ENCODE peak calls at places on chromosome 18, in five cellular contexts. F is tibial nerve; I is MM.1S; Q is WERI-Rb-1; K is effector memory CD4-positive, alpha-beta T cell. S is an unnamed sample. For H3K9me3, the result is how much of the 10 kb centered on the place peaks cover.

GRCh38 chr18:54802178-54802577 is 26.1 kb upstream of the RAB27B start:
- DNase-seq in I (no peak), Q (no peak), F (no peak), K (no peak), S (no peak)

GRCh38 chr18:63079114-63079513 is 240.5 kb downstream of the BCL2 start:
- DNase-seq in I (peak), K (no peak), Q (no peak), F (no peak), S (peak)

GRCh38 chr18:48493856-48494255 is 45.0 kb upstream of the CTIF start:
- DNase-seq in Q (no peak), I (no peak), F (no peak), K (no peak), S (no peak)

GRCh38 chr18:61865466-61866165 is 27.2 kb downstream of the RNF152 start:
- DNase-seq in Q (no peak), K (no peak), I (no peak), F (no peak), S (no peak)

GRCh38 chr18:61896767-61897166 is 4.0 kb upstream of the RNF152 start:
- DNase-seq in K (no peak), I (no peak), Q (peak), F (no peak), S (peak)

GRCh38 chr18:49023281-49023937 is 72.6 kb upstream of the SMAD7 start:
- DNase-seq in F (no peak), I (no peak), Q (peak), K (no peak), S (no peak)

GRCh38 chr18:74994502-74995403 is 214.2 kb downstream of the PTGR3 start:
- DNase-seq in K (no peak), F (no peak), I (no peak), Q (no peak), S (peak)

GRCh38 chr18:12377556-12378553 is 828 bp upstream of the AFG3L2 start:
- DNase-seq in F (no peak), K (no peak), I (no peak), Q (no peak), S (no peak)

GRCh38 chr18:35153609-35154273 is 87.1 kb upstream of the ZNF397 start:
- DNase-seq in I (no peak), Q (no peak), F (no peak), K (no peak), S (no peak)

GRCh38 chr18:49207373-49207772 is 253.1 kb downstream of the DYM start:
- DNase-seq in F (no peak), Q (no peak), I (no peak), K (no peak), S (peak)

GRCh38 chr18:28332071-28332470 is 155.1 kb upstream of the CDH2 start:
- DNase-seq in F (no peak), Q (no peak), I (no peak), K (no peak), S (no peak)

GRCh38 chr18:56574827-56575226 is 63.6 kb downstream of the TXNL1 start:
- DNase-seq in I (no peak), F (no peak), Q (no peak), K (no peak), S (no peak)

GRCh38 chr18:50138181-50139064 is 56.5 kb downstream of the MYO5B start:
- DNase-seq in I (no peak), Q (no peak), K (no peak), F (no peak), S (peak)

GRCh38 chr18:49031511-49032188 is 80.9 kb upstream of the SMAD7 start:
- DNase-seq in Q (no peak), F (no peak), K (no peak), I (no peak), S (no peak)

DNA sequence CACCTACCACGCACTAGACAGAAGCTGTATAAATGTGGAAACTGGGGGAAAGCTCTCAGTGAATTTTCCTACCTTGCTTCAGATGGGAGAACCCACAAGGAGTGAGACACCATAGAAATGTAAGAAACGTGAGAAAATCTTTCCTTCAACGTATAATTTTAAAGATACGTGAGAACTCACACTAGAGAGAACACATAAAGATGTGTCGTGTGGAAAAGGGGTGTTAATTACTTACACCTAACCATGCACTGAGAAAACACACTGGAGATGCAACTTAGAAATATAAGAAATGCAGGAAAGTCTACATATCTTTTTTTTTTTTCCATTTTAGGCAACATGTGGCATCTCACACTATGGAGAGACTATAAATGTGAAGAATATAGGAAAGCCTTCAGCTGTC is 352.9 kb upstream of the NETO1 start:
- DNase-seq in K (no peak), I (no peak), F (no peak), Q (no peak), S (no peak)
- H3K9me3 ChIP-seq in K (under half), I (under half), F (under half), Q (under half), S (under half)

GRCh38 chr18:79738041-79738461 is 58.4 kb downstream of the CTDP1 start:
- DNase-seq in Q (peak), I (no peak), K (no peak), F (no peak), S (no peak)

GRCh38 chr18:79736846-79737245 is 57.2 kb downstream of the CTDP1 start:
- DNase-seq in K (no peak), F (no peak), I (no peak), Q (no peak), S (no peak)

GRCh38 chr18:79737426-79737825 is 57.8 kb downstream of the CTDP1 start:
- DNase-seq in K (no peak), F (no peak), Q (peak), I (no peak), S (no peak)

GRCh38 chr18:79735071-79735980 is 55.7 kb downstream of the CTDP1 start:
- DNase-seq in I (no peak), F (no peak), Q (no peak), K (no peak), S (no peak)

GRCh38 chr18:79736230-79736629 is 56.6 kb downstream of the CTDP1 start:
- DNase-seq in K (no peak), F (no peak), I (no peak), Q (no peak), S (no peak)
- H3K9me3 ChIP-seq in K (under half), F (under half), I (under half), Q (under half), S (under half)

GRCh38 chr18:41315134-41315533 is 639.9 kb upstream of the PIK3C3 start:
- DNase-seq in Q (no peak), K (no peak), I (no peak), F (no peak), S (no peak)
- H3K9me3 ChIP-seq in Q (under half), K (under half), I (under half), F (under half), S (under half)

DNA sequence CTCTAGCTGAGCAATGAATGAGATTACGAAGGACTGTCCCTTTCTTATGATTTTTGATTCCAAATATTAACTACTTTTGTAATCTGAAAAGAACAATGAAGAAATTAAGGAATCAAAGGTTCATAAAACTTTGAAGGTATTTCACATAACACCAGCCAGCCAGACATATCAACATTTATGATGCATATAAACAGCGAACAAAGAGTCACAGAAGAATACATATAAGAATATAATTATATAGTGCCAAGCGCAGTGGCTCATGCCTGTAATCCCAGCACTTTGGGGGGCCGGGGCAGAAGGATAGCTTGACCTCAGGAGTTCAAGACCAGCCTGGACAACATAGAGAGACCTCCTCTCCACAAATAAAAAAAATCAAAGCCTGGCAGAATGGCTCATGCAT is 34.1 kb downstream of the PIAS2 start:
- DNase-seq in I (no peak), F (no peak), Q (no peak), K (no peak), S (no peak)
- H3K9me3 ChIP-seq in I (under half), F (under half), Q (under half), K (under half), S (under half)

GRCh38 chr18:33906046-33906445 is 318.7 kb downstream of the NOL4 start:
- DNase-seq in F (no peak), K (no peak), Q (no peak), I (no peak), S (no peak)
- H3K9me3 ChIP-seq in F (under half), K (under half), Q (under half), I (under half), S (under half)

DNA sequence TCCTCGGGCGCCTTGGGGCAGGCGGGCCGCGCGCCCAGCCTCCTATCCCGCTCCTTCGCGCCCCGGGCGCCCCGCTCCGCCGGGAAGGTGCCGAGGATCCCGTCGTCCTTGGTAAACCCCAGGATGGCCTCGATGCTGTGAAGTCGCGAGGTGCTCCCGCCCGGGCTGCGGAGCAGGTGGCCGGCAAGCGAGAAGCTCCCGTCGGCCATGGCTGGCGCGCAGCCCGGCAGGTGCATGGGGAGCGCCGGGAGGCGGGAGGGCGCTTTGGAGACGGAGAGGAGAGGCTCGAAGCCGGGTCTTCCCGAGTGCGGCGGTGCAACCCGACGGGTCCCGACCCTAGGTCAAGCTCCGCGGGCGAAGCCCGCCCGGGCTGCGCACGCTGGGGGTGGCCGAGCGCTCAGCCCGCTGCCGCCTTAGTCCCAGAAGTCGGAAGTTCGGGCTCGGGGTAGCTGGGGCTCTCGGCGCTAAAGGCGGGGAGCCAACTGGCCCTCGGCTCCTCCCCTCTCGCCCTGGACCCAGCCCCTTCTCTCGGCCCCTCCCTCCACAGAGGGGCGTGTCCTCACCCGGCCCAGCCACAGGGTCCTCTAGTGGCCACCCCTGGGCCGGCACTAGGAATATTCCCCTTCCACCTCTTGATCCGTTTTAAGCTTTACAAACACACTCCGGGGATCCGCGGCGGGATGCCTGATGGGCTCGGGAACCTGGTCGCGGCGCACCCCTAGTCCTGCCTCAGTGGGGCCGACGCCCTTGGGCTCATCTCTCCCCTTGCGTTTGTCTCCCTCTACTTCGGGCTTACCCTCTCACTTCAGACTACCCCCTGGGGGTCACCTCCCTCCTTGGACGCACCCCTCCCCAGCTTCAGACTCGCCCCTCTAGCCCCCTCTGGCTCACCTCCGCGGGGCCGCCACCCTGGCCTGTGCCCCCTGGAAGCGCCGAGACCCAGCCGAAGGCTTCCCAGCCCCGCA is at the start of gene RAX:
- DNase-seq in F (no peak), I (no peak), K (no peak), Q (peak), S (no peak)
- H3K9me3 ChIP-seq in F (under half), I (under half), K (under half), Q (under half), S (under half)

GRCh38 chr18:14907420-14907819 is 159.4 kb downstream of the ANKRD30B start:
- DNase-seq in Q (no peak), K (no peak), I (no peak), F (no peak), S (no peak)
- H3K9me3 ChIP-seq in Q (under half), K (under half), I (under half), F (under half), S (under half)

DNA sequence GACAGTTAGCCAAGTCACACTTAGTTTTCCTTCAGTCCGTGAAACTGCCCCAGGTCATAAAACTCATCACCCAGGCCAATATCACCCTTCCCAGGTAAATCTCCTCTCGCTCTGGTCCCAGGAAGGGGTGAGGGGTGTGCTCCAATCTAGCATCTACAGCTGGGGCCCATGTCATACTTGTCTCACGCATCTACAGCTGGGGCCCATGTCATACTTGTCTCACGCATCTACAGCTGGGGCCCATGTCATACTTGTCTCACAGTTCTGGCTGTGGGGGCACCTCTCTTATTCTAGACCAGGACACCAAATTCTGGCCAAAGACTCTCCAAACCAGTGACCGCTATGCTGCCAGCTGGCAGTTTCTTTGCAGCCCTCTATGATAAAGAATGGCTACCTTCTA is 123.3 kb upstream of the DLGAP1 start:
- DNase-seq in K (no peak), I (no peak), Q (no peak), F (no peak), S (no peak)
- H3K9me3 ChIP-seq in K (under half), I (under half), Q (under half), F (under half), S (under half)

S was measured in mammary epithelial cell.